ENCODE peak calls at places on chromosomes 1 and 21, in five cellular contexts. J, N, X, F and E are unnamed samples.

GRCh38 chr1:12501661-12502060 is 116.3 kb downstream of the DHRS3 start:
- DNase-seq in N (no peak), F (no peak), X (no peak), J (no peak), E (no peak)

GRCh38 chr1:238468068-238468467 is 577.3 kb upstream of the ZP4 start:
- DNase-seq in F (no peak), X (no peak), N (no peak), J (no peak), E (no peak)

GRCh38 chr1:234955107-234955731 is 173.4 kb downstream of the TOMM20 start:
- DNase-seq in N (peak; percentile 57), X (peak; percentile 37), F (peak; percentile 89), J (peak; percentile 91), E (peak; percentile 72)

GRCh38 chr1:21490774-21491482 is 18.3 kb upstream of the ALPL start:
- DNase-seq in F (peak; percentile 23), X (peak; percentile 62), N (no peak), J (no peak), E (no peak)

GRCh38 chr21:18547347-18547746 is 143.8 kb upstream of the TMPRSS15 start:
- DNase-seq in X (no peak), N (no peak), J (no peak), F (no peak), E (no peak)

GRCh38 chr1:205939690-205940330 is 3.4 kb downstream of the SLC26A9 start:
- DNase-seq in F (no peak), N (no peak), X (peak; percentile 53), J (no peak), E (peak; percentile 51)

GRCh38 chr1:206953126-206953525 is 6.9 kb upstream of the PIGR start:
- DNase-seq in N (no peak), F (peak; percentile 70), J (peak; percentile 92), X (no peak), E (no peak)

GRCh38 chr1:111406325-111406768 is 21.2 kb downstream of the OVGP1 start:
- DNase-seq in J (peak; percentile 32), X (no peak), N (no peak), F (peak; percentile 33), E (peak; percentile 65)

GRCh38 chr1:59564192-59564891 is 250.4 kb upstream of the HOOK1 start:
- DNase-seq in N (no peak), X (no peak), J (no peak), F (no peak), E (no peak)

GRCh38 chr1:201468501-201468843 is 516 bp downstream of the PHLDA3 start:
- DNase-seq in F (no peak), X (no peak), N (no peak), J (no peak), E (peak; percentile 78)

GRCh38 chr1:24694380-24694843 is 50.8 kb upstream of the CLIC4 start:
- DNase-seq in F (peak; percentile 20), N (no peak), J (no peak), X (peak; percentile 35), E (no peak)